ENCODE peak calls at places on chromosome 7, in ten cellular contexts. I is pancreas, R is epithelial cell of esophagus, N is type B pancreatic cell, E is HCT116, B is kidney, S is spleen, K is right lobe of liver, T is hepatocyte, M is astrocyte of the spinal cord. V is an unnamed sample.
A peak's percentile ranks its signal among the peaks of the same experiment; 100 is the strongest.

GRCh38 chr7:135562720-135563119 is 5.0 kb downstream of the NUP205 start:
- DNase-seq in R (peak; percentile 36), N (no peak), E (no peak), T (peak; percentile 17), I (no peak), K (no peak), B (no peak), S (no peak), M (no peak), V (no peak)

GRCh38 chr7:29370531-29371314 is 176.1 kb downstream of the CHN2 start:
- DNase-seq in I (peak; percentile 66), T (peak; percentile 75), R (peak; percentile 92), S (no peak), E (peak; percentile 43), B (no peak), K (no peak), N (no peak), M (peak; percentile 21), V (no peak)

GRCh38 chr7:17140421-17140820 is 158.0 kb upstream of the AHR start:
- DNase-seq in M (no peak), E (no peak), T (no peak), N (no peak), B (no peak), K (no peak), R (peak; percentile 29), S (no peak), I (no peak), V (no peak)

GRCh38 chr7:137328389-137329120 is 15.0 kb downstream of the PTN start:
- DNase-seq in N (no peak), S (no peak), I (no peak), T (no peak), M (peak; percentile 49), K (no peak), R (no peak), B (no peak), E (no peak), V (no peak)

GRCh38 chr7:42766810-42767423 is 145.0 kb downstream of the C7orf25 start:
- DNase-seq in B (no peak), M (no peak), I (no peak), S (no peak), T (no peak), K (no peak), E (no peak), R (no peak), N (no peak), V (no peak)

GRCh38 chr7:128102490-128103291 is 71.5 kb upstream of the LRRC4 start:
- DNase-seq in S (peak; percentile 51), B (peak; percentile 58), M (no peak), R (no peak), T (no peak), I (no peak), N (no peak), K (no peak), E (no peak), V (no peak)

GRCh38 chr7:138825049-138825721 is 27.2 kb upstream of the ATP6V0A4 start:
- DNase-seq in N (no peak), M (no peak), I (no peak), R (no peak), S (no peak), B (no peak), K (no peak), T (no peak), E (no peak), V (no peak)

GRCh38 chr7:122485841-122486240 is 181.3 kb upstream of the FEZF1 start:
- DNase-seq in M (peak; percentile 65), E (no peak), B (no peak), N (no peak), R (no peak), S (no peak), T (no peak), I (no peak), K (no peak), V (no peak)

GRCh38 chr7:102220929-102221850 is 65.5 kb upstream of the SH2B2 start:
- DNase-seq in B (no peak), I (no peak), K (no peak), E (no peak), R (peak; percentile 70), M (peak; percentile 67), S (no peak), T (no peak), N (no peak), V (no peak)

GRCh38 chr7:102223175-102223574 is 63.5 kb upstream of the SH2B2 start:
- DNase-seq in R (no peak), E (no peak), M (no peak), S (no peak), K (no peak), N (no peak), I (no peak), B (no peak), T (no peak), V (no peak)

GRCh38 chr7:102221961-102222360 is 64.7 kb upstream of the SH2B2 start:
- DNase-seq in T (no peak), S (no peak), B (no peak), I (no peak), E (no peak), R (no peak), N (no peak), M (no peak), K (no peak), V (no peak)

GRCh38 chr7:102222445-102222844 is 64.2 kb upstream of the SH2B2 start:
- DNase-seq in N (no peak), R (no peak), B (no peak), I (no peak), T (no peak), E (no peak), S (no peak), M (peak; percentile 59), K (no peak), V (no peak)

DNA sequence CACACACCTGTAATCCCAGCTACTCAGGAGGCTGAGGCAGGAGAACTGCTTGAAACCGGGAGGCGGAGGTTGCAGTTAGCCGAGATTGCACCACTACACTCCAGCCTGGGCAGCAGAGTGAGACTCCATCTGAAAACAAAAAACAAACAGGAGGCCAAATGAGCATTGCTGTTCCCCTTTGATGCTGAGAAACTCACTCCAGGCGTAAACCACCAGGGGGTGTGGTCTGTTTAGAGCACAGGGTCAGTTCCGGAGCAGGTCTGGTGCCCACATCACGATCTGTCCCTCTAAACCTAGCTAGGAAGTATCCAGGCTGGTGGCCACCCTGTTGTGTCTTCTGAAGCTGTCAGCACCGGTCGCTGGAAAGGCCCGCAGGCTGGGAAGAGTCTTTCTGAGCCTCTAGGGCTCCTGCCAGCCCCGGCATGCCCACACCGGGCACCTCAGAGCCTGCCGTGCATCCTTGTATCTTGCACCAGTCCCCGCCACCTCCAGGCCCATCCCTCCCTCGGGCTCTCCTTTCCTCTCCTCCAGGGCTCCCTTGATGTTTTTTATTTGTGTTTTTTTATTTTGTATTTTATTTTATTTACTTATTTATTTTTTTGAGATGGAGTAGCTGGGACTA is 66.3 kb upstream of the SH2B2 start:
- DNase-seq in I (no peak), N (no peak), S (no peak), M (no peak), K (no peak), R (peak; percentile 69), T (no peak), E (no peak), B (no peak), V (no peak)
- TF ChIP-seq CTCF in I (no peak), N (no peak), S (no peak), M (no peak), K (no peak), R (peak; percentile 11), T (no peak), E (peak; percentile 17), B (no peak), V (no peak)

DNA sequence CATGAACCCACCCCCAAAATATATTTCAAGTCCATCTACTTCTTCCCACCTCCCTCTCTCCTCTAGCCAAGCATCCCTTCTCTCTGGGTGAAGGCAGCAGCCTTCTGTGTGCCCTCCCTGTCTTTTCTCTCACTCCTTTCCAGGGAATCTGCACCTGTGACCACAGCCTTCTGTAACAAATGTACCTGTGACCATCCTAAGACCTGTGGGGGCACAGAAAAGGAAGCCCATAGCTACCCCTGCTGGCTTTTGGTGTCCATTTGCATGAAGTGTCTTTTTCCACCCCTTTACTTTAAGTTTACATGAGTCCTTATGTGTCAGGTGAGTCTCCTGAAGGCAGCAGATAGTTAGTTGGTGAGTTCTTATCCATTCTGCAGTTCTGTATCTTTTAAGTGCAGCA is 2.0 kb upstream of the TBXAS1 start:
- DNase-seq in K (no peak), T (no peak), R (peak; percentile 26), N (no peak), E (peak; percentile 7), M (no peak), B (no peak), S (no peak), I (no peak), V (no peak)
- TF ChIP-seq CTCF in K (no peak), T (no peak), R (no peak), N (no peak), E (peak; percentile 27), M (no peak), B (no peak), S (no peak), I (no peak), V (peak; percentile 34)

GRCh38 chr7:149801816-149802215 is 28.4 kb upstream of the ZNF467 start:
- DNase-seq in S (no peak), N (no peak), K (no peak), I (no peak), T (no peak), M (no peak), B (no peak), E (no peak), R (no peak), V (no peak)

GRCh38 chr7:149801002-149801566 is 27.7 kb upstream of the ZNF467 start:
- DNase-seq in I (no peak), T (no peak), E (no peak), R (no peak), N (no peak), M (no peak), K (no peak), B (no peak), S (no peak), V (no peak)

GRCh38 chr7:149797771-149798170 is 24.4 kb upstream of the ZNF467 start:
- DNase-seq in N (no peak), S (no peak), T (no peak), R (no peak), M (no peak), B (no peak), I (no peak), K (no peak), E (no peak), V (no peak)

GRCh38 chr7:149800169-149800555 is 26.8 kb upstream of the ZNF467 start:
- DNase-seq in B (no peak), M (no peak), N (no peak), S (no peak), K (no peak), I (no peak), R (no peak), T (no peak), E (no peak), V (no peak)

GRCh38 chr7:149799397-149800168 is 26.2 kb upstream of the ZNF467 start:
- DNase-seq in N (no peak), R (peak; percentile 14), S (peak; percentile 86), E (no peak), B (no peak), K (no peak), T (peak; percentile 53), M (no peak), I (peak; percentile 36), V (no peak)
- TF ChIP-seq CTCF in N (peak; percentile 60), R (peak; percentile 22), S (peak; percentile 44), E (peak; percentile 65), B (peak; percentile 37), K (peak; percentile 40), T (peak; percentile 37), M (peak; percentile 15), I (peak; percentile 15), V (peak; percentile 15)

DNA sequence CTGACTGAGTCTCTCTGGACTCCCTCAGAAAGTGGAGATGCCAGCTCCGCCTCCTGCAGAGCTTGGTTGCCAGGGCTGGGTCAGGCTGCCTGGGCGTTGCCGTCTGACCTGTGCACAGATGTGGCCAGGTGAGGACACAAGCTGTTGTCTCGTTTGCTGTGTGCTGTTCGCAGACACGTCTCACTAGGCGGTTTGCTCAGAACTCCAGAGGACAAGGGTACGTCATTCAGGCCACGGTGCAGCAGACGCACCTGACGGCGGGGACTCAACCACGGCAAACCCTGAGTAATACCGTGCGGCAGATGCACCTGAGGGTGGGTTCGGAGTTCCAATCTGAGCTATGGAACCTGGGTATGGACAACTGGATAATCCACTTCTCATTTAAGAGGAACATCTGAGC is 11.7 kb downstream of the GPER1 start:
- DNase-seq in T (no peak), M (no peak), N (no peak), E (no peak), I (no peak), S (peak; percentile 54), B (no peak), R (no peak), K (no peak), V (no peak)
- TF ChIP-seq CTCF in T (no peak), M (no peak), N (no peak), E (no peak), I (no peak), S (no peak), B (no peak), R (no peak), K (no peak), V (no peak)

V was measured in RWPE2.